ENCODE peak calls at places on chromosomes 5 and 9, in four cellular contexts. U is IMR-90, L is K562, M is body of pancreas. Z is an unnamed sample.
A peak's percentile ranks its signal among the peaks of the same experiment; 100 is the strongest.

GRCh38 chr5:59893061-59893435 is 478 bp downstream of the PDE4D start:
- DNase-seq in U (no peak), L (no peak), M (no peak), Z (no peak)

GRCh38 chr9:100700689-100701318 is 122.9 kb downstream of the CAVIN4 start:
- DNase-seq in U (peak; percentile 9), L (peak; percentile 46), M (peak; percentile 45), Z (no peak)

GRCh38 chr9:98360176-98360708 is 104.8 kb upstream of the TBC1D2 start:
- DNase-seq in U (no peak), L (no peak), M (no peak), Z (no peak)

GRCh38 chr9:105282870-105283621 is 38.6 kb downstream of the SLC44A1 start:
- DNase-seq in U (no peak), L (no peak), M (no peak), Z (no peak)

GRCh38 chr9:88174324-88174723 is 36.0 kb upstream of the SPATA31C2 start:
- DNase-seq in U (no peak), L (no peak), M (no peak), Z (no peak)

GRCh38 chr5:71679714-71680113 is 39.4 kb upstream of the CARTPT start:
- DNase-seq in U (no peak), L (no peak), M (no peak), Z (no peak)

GRCh38 chr9:98610711-98611110 is 98.0 kb downstream of the GABBR2 start:
- DNase-seq in U (no peak), L (no peak), M (no peak), Z (peak; percentile 78)

GRCh38 chr9:1198085-1198484 is 147.9 kb downstream of the DMRT2 start:
- DNase-seq in U (peak; percentile 34), L (no peak), M (no peak), Z (no peak)

GRCh38 chr9:131395027-131395744 is 1.3 kb downstream of the PRRC2B start:
- DNase-seq in U (no peak), L (peak; percentile 52), M (peak; percentile 66), Z (peak; percentile 78)

GRCh38 chr5:167255931-167256330 is 1035.5 kb upstream of the WWC1 start:
- DNase-seq in U (no peak), L (no peak), M (no peak), Z (no peak)

GRCh38 chr9:91680129-91680528 is 256.5 kb upstream of the NFIL3 start:
- DNase-seq in U (peak; percentile 62), L (no peak), M (no peak), Z (no peak)

GRCh38 chr5:17154211-17154996 is 63.0 kb upstream of the BASP1 start:
- DNase-seq in U (peak; percentile 88), L (no peak), M (no peak), Z (no peak)

GRCh38 chr9:136204838-136205706 is at the start of gene LHX3:
- DNase-seq in U (no peak), L (no peak), M (no peak), Z (peak; percentile 18)

GRCh38 chr5:171445910-171446516 is 26.6 kb downstream of the FGF18 start:
- DNase-seq in U (peak; percentile 83), L (no peak), M (peak; percentile 24), Z (peak; percentile 8)

GRCh38 chr9:4799775-4800174 is 7.0 kb downstream of the RCL1 start:
- DNase-seq in U (no peak), L (peak; percentile 87), M (no peak), Z (no peak)

DNA sequence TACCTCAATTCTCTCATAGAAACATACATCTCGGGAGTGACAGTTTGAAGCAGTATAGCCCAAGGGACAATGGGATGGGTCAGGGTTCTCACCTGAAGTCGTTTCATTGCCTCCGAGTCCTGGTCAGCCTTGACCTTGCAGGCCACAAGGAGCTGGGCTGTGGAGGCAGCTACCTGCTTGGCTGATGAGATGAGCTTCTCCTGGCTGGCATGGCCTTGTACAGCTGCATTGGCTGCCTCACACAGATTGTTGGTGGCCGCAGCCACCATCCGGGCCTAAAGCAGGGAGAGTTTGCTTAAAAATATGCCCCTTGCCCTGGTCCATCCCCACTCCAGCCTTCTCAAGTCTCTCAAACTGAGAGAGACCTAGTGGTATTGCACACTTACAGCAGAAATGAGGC is 8.5 kb upstream of the TPM2 start:
- DNase-seq in U (no peak), L (no peak), M (no peak), Z (no peak)
- TF ChIP-seq POLR2A in U (no peak), L (no peak), M (no peak), Z (no peak)

GRCh38 chr9:127345566-127345965 is 51.4 kb upstream of the SLC2A8 start:
- DNase-seq in U (no peak), L (no peak), M (no peak), Z (peak; percentile 98)
- H3K27me3 ChIP-seq in U (no peaks in the 10 kb centered on the region), L (peaks cover 29% of the 10 kb centered on the region), M (no peaks in the 10 kb centered on the region), Z (no peaks in the 10 kb centered on the region)

DNA sequence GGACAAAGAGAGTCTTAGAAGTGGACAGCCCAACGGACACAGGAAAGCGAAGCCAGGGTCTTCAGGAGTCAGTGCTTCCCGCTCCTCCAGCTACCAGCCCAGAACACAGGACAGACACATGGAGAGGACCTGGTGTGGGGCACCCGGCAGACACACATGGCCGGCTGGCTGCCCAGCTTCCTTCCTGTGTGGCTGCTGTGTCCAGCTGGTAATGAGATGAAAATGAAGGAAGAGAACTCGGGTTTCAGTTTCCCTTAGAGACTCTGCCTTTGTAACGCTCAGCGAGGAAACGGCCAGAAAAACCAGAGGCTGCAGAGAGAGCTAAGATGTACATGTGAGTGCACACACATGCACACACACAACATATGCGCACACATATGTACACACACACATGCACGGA is 87.5 kb downstream of the SECISBP2 start:
- DNase-seq in U (no peak), L (no peak), M (peak; percentile 39), Z (no peak)
- TF ChIP-seq POLR2A in U (no peak), L (no peak), M (no peak), Z (no peak)

GRCh38 chr9:101736723-101737122 is 1.7 kb downstream of the GRIN3A start:
- DNase-seq in U (no peak), L (peak; percentile 3), M (no peak), Z (no peak)
- H3K27me3 ChIP-seq in U (peaks cover 7% of the 10 kb centered on the region), L (peaks cover 2% of the 10 kb centered on the region), M (peaks cover 35% of the 10 kb centered on the region), Z (peaks cover 12% of the 10 kb centered on the region)

GRCh38 chr5:157494178-157494830 is 34.3 kb downstream of the NIPAL4 start:
- DNase-seq in U (no peak), L (peak; percentile 31), M (peak; percentile 42), Z (no peak)
- TF ChIP-seq POLR2A in U (no peak), L (no peak), M (no peak), Z (no peak)

GRCh38 chr5:173323799-173324114 is 4.5 kb downstream of the STC2 start:
- DNase-seq in U (no peak), L (no peak), M (no peak), Z (peak; percentile 92)

GRCh38 chr5:173326501-173326960 is 1.7 kb downstream of the STC2 start:
- DNase-seq in U (peak; percentile 92), L (peak; percentile 40), M (no peak), Z (no peak)

GRCh38 chr5:173324115-173325001 is 3.9 kb downstream of the STC2 start:
- DNase-seq in U (peak; percentile 89), L (peak; percentile 92), M (peak; percentile 97), Z (no peak)

GRCh38 chr5:173323121-173323798 is 5.0 kb downstream of the STC2 start:
- DNase-seq in U (no peak), L (no peak), M (no peak), Z (no peak)

DNA sequence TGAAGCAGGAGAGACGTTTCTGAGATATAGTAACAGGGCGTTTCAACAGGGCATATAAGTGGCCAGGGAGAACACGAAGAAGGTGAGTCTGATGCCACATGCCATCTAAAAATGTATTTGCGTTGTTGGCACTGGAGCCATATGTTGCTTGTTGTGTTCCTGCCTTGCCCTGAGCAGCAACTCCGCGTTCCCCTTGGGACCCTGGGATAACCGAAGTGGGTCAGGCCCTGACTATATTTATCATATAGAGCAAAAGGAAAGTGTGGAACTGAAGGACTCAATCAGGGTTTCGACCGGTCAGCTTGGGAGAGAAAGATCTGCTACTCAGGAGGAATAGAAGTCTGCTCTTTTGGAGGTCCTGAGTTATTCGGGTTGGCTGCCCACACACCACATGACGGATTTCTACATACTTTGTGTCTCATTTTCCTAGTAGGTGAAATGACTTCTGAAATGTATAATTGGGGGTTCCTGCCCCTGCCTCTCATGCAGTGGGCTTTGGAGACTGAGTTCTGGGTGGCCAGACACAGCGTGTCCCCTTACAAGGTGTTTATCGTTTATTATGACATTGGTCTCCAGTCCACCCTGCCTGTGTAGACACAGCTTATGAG is 3.0 kb downstream of the STC2 start:
- DNase-seq in U (no peak), L (no peak), M (no peak), Z (no peak)
- H3K27me3 ChIP-seq in U (no peaks in the 10 kb centered on the region), L (no peaks in the 10 kb centered on the region), M (no peaks in the 10 kb centered on the region), Z (no peaks in the 10 kb centered on the region)

DNA sequence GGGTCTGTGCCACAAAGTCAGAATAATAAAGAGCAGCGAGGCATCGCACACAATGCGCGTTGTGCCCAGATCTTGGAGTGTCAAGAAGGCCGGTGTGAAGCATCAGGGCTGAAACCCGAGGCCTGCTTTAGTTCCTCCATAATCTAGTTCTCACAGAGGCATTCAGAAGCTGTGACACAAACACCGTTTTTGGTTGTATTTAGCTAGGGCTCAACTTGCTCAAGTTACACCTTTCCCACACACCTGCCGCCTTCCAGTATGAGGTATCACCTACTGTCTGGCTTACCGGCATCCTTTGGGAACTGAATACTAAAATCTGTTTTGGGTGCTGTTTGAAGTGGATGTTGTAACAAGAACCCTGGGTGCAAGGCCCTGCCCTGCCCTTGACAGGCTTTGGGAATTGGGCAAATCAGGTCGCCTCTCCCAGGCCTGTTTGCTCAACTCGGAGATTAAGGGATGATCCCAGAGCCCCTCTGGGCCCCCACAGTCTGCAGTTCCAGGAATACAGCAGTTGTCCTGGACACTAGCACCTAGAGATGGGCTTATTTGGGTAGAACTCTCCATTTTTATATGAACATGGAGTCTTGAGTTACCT is 27.0 kb downstream of the SLC25A25 start:
- DNase-seq in U (no peak), L (no peak), M (no peak), Z (no peak)
- TF ChIP-seq POLR2A in U (no peak), L (no peak), M (no peak), Z (no peak)

Z was measured in thyroid gland.